ENCODE peak calls at places on chromosome 13, in four cellular contexts. L is Caco-2; M is BJ; O is CD8-positive, alpha-beta T cell. T is an unnamed sample.
A peak's percentile ranks its signal among the peaks of the same experiment; 100 is the strongest.

GRCh38 chr13:45773236-45773635 is 71.1 kb downstream of the CBY2 start:
- DNase-seq in O (no peak), L (no peak), M (peak; percentile 1), T (peak; percentile 36)

GRCh38 chr13:30125422-30126073 is 181.8 kb downstream of the KATNAL1 start:
- DNase-seq in M (peak; percentile 84), O (no peak), L (peak; percentile 45), T (peak; percentile 75)

GRCh38 chr13:74073231-74073630 is 61.0 kb downstream of the KLF12 start:
- DNase-seq in O (no peak), L (no peak), M (no peak), T (no peak)

GRCh38 chr13:45063261-45063870 is 56.9 kb upstream of the GTF2F2 start:
- DNase-seq in L (no peak), M (no peak), O (no peak), T (peak; percentile 19)

GRCh38 chr13:37899753-37900152 is 30.2 kb upstream of the TRPC4 start:
- DNase-seq in L (peak; percentile 15), O (no peak), M (no peak), T (no peak)

GRCh38 chr13:40629678-40630384 is 36.6 kb downstream of the FOXO1 start:
- DNase-seq in M (no peak), O (no peak), L (no peak), T (no peak)

GRCh38 chr13:38866649-38867048 is 124.0 kb downstream of the STOML3 start:
- DNase-seq in O (no peak), L (no peak), M (no peak), T (no peak)

GRCh38 chr13:105278797-105279425 is 1256.6 kb downstream of the EFNB2 start:
- DNase-seq in L (no peak), O (no peak), M (no peak), T (no peak)

GRCh38 chr13:23695711-23696512 is 125.7 kb downstream of the TNFRSF19 start:
- DNase-seq in M (no peak), O (peak; percentile 55), L (no peak), T (no peak)
- H3K4me3 ChIP-seq in M (no peak overlapping the region), O (peak overlapping the region; percentile 46), L (no peak overlapping the region), T (no peak overlapping the region)

DNA sequence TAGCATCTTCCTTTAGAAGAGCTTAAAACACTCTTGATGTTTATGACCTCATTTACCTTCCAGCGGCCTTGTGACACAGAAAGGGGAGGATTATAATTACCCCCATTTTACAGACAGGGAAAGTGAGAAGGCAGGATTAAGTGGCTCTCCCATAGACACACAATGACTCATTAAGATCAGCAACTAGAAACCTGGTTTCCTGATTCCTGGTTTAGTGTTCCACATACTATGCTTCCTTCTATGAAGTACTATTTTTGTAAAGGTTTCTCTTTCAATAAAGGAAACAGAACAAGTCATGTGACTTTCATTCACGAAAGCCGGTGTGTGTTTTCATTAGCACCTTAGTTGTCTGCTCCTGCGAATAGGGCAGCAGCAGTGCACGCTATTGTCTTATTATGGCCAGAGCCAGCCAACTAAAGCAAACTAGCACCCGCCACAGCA is 8.3 kb downstream of the IRS2 start:
- DNase-seq in M (no peak), O (no peak), L (no peak), T (no peak)
- H3K4me3 ChIP-seq in M (no peak overlapping the region), O (no peak overlapping the region), L (no peak overlapping the region), T (no peak overlapping the region)

GRCh38 chr13:109547942-109548860 is 238.2 kb downstream of the IRS2 start:
- DNase-seq in M (no peak), L (no peak), O (no peak), T (no peak)
- H3K4me3 ChIP-seq in M (no peak overlapping the region), L (no peak overlapping the region), O (no peak overlapping the region), T (no peak overlapping the region)

GRCh38 chr13:113452942-113453901 is at the start of gene ADPRHL1:
- DNase-seq in L (no peak), M (no peak), O (no peak), T (no peak)
- H3K4me3 ChIP-seq in L (no peak within 1 kb of the TSS), M (no peak within 1 kb of the TSS), O (no peak within 1 kb of the TSS), T (no peak within 1 kb of the TSS)

DNA sequence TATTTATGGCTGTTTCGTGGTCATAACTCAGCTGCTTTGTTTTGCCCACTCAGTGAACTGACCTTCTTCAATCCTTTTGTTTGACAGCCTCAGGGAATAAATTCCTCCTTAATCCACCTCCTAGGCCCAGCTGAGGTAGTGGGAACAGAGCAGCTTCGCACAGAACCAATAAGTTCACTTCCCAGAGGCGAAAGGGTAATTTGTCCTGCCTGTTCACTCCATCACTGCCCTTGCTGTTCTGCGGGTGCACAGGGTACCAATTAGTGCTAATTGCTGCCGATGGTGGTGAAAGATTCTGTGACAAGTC is 68.8 kb downstream of the ERCC5 start:
- DNase-seq in L (peak; percentile 21), M (no peak), O (no peak), T (no peak)
- H3K4me3 ChIP-seq in L (no peak overlapping the region), M (no peak overlapping the region), O (no peak overlapping the region), T (no peak overlapping the region)

GRCh38 chr13:102983496-102983895 is 82.7 kb downstream of the SLC10A2 start:
- DNase-seq in O (no peak), M (peak; percentile 85), L (no peak), T (no peak)

GRCh38 chr13:102977471-102977870 is 88.7 kb downstream of the SLC10A2 start:
- DNase-seq in O (no peak), L (no peak), M (peak; percentile 9), T (no peak)

GRCh38 chr13:102972191-102972590 is 94.0 kb downstream of the SLC10A2 start:
- DNase-seq in L (no peak), M (peak; percentile 11), O (no peak), T (no peak)

GRCh38 chr13:102974574-102975195 is 91.5 kb downstream of the SLC10A2 start:
- DNase-seq in O (no peak), L (no peak), M (no peak), T (no peak)

GRCh38 chr13:102978168-102978567 is 88.0 kb downstream of the SLC10A2 start:
- DNase-seq in L (no peak), M (peak; percentile 30), O (no peak), T (no peak)
- H3K4me3 ChIP-seq in L (no peak overlapping the region), M (peak overlapping the region; percentile 23), O (no peak overlapping the region), T (no peak overlapping the region)

GRCh38 chr13:33193428-33193974 is 92.1 kb downstream of the STARD13 start:
- DNase-seq in L (no peak), M (no peak), O (no peak), T (no peak)

GRCh38 chr13:33197551-33197971 is 88.0 kb downstream of the STARD13 start:
- DNase-seq in L (no peak), O (no peak), M (no peak), T (no peak)

GRCh38 chr13:33191425-33192221 is 93.9 kb downstream of the STARD13 start:
- DNase-seq in L (no peak), M (no peak), O (no peak), T (no peak)

GRCh38 chr13:33195693-33196464 is 89.7 kb downstream of the STARD13 start:
- DNase-seq in O (no peak), M (no peak), L (no peak), T (no peak)

DNA sequence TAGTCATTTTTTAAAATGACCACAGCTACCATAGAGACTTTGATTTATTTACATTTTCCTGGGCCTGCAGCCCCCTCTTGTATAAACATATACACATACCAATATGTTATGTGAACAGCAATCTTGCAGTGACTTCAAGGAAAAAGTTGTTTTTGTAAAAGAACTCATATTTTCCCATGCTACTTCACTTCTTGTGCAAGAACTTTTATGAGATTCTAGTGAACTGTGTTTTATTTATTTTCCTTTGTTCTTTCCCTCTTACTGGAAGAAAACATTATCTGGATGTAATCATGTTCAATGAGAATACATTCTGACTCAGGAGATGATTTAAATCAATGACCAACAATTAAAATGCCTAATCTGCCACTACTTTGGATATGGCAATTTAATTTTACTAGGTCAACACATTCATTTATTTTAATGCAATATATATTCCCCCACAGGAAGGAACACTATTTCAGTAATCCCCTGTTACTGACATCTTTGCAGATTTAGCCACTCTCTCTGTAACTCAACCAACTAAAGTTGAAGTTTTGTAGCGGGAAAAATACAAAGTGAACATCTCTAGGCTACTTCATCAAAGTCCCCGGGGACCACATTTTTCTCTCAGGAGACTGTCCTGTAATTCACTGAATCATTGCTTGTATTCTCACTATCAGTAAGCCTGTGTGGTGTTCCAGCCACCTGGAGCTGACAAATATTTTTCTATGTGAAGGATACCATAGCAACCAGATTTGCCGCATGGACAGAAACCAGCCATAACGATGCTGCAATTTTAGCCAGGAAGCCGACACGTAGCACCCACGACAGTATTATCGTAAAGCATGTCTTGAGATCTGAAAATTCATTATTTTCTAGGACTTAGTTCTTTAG is 90.5 kb downstream of the STARD13 start:
- DNase-seq in M (peak; percentile 78), O (no peak), L (peak; percentile 36), T (peak; percentile 93)
- H3K4me3 ChIP-seq in M (no peak overlapping the region), O (no peak overlapping the region), L (no peak overlapping the region), T (no peak overlapping the region)

GRCh38 chr13:61010358-61010757 is 405.3 kb downstream of the PCDH20 start:
- DNase-seq in O (no peak), L (no peak), M (no peak), T (no peak)
- H3K4me3 ChIP-seq in O (no peak overlapping the region), L (no peak overlapping the region), M (no peak overlapping the region), T (no peak overlapping the region)

GRCh38 chr13:33092422-33092987 is 76.3 kb downstream of the KL start:
- DNase-seq in M (no peak), O (no peak), L (no peak), T (no peak)

GRCh38 chr13:33087091-33087490 is 70.9 kb downstream of the KL start:
- DNase-seq in O (no peak), M (no peak), L (no peak), T (no peak)

GRCh38 chr13:33090755-33091454 is 74.7 kb downstream of the KL start:
- DNase-seq in O (no peak), M (no peak), L (peak; percentile 69), T (no peak)

GRCh38 chr13:33087790-33088189 is 71.6 kb downstream of the KL start:
- DNase-seq in M (no peak), O (no peak), L (no peak), T (no peak)

DNA sequence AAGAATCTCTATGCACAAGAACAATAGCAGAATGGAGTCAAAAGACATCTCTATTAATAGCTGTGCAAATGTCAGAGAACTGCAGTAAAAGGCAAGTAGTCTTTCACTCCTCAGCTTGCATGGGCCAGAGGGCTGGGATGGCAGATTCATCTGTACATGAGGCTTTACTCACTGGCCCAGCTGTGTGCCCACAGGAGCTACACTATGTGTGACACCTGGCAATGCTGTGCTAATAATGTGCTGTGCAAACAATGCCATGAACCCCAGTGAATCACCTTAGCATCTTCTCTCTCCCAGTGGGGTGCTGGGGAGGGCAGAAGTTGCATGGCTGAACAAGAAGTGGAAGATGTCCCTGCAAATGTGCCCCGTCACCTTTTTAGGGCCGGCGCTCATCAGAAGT is 73.1 kb downstream of the KL start:
- DNase-seq in M (no peak), L (no peak), O (no peak), T (no peak)
- H3K4me3 ChIP-seq in M (no peak overlapping the region), L (no peak overlapping the region), O (no peak overlapping the region), T (no peak overlapping the region)